ENCODE peak calls at places on chromosomes 7 and 10, in nine cellular contexts. O is SK-N-MC; A is WERI-Rb-1; M is SJSA1; Z is left ventricle myocardium inferior; V is ovary; Q is naive thymus-derived CD4-positive, alpha-beta T cell; P is endodermal cell; C is sigmoid colon. B is an unnamed sample. For H3K9me3, the result is how much of the 10 kb centered on the place peaks cover.

GRCh38 chr7:116952640-116953371 is 495 bp upstream of the ST7 start:
- DNase-seq in O (no peak), A (peak), M (peak), Z (peak), V (no peak), Q (no peak), P (peak), C (peak), B (peak)

GRCh38 chr7:19317461-19317860 is 172.2 kb upstream of the FERD3L start:
- DNase-seq in O (no peak), A (no peak), M (peak), Z (no peak), V (no peak), Q (no peak), P (no peak), C (no peak), B (no peak)

GRCh38 chr7:138610671-138611170 is 90.4 kb downstream of the SVOPL start:
- DNase-seq in O (no peak), A (no peak), M (no peak), Z (no peak), V (peak), Q (no peak), P (no peak), C (no peak), B (no peak)

GRCh38 chr7:29217112-29217511 is 22.5 kb downstream of the CHN2 start:
- DNase-seq in O (no peak), A (no peak), M (no peak), Z (no peak), V (no peak), Q (no peak), P (no peak), C (no peak), B (no peak)

GRCh38 chr10:101146392-101147251 is 15.5 kb downstream of the TLX1 start:
- DNase-seq in O (no peak), A (no peak), M (no peak), Z (no peak), V (no peak), Q (no peak), P (peak), C (peak), B (no peak)

GRCh38 chr10:118957141-118957825 is 72.2 kb upstream of the NANOS1 start:
- DNase-seq in O (no peak), A (peak), M (no peak), Z (no peak), V (no peak), Q (no peak), P (peak), C (no peak), B (no peak)

GRCh38 chr7:95897557-95898183 is 125.3 kb downstream of the DYNC1I1 start:
- DNase-seq in O (no peak), A (no peak), M (no peak), Z (no peak), V (no peak), Q (no peak), P (no peak), C (no peak), B (peak)

GRCh38 chr10:24528960-24529359 is 194.7 kb downstream of the ARHGAP21 start:
- DNase-seq in O (no peak), A (no peak), M (no peak), Z (no peak), V (no peak), Q (no peak), P (no peak), C (no peak), B (no peak)

GRCh38 chr10:32295027-32295426 is 51.9 kb downstream of the EPC1 start:
- DNase-seq in O (no peak), A (no peak), M (no peak), Z (no peak), V (no peak), Q (peak), P (no peak), C (no peak), B (no peak)

GRCh38 chr10:116183733-116184447 is 89.1 kb downstream of the GFRA1 start:
- DNase-seq in O (no peak), A (no peak), M (peak), Z (no peak), V (no peak), Q (no peak), P (peak), C (no peak), B (no peak)

GRCh38 chr7:29969706-29970105 is 19.9 kb downstream of the SCRN1 start:
- DNase-seq in O (no peak), A (no peak), M (no peak), Z (no peak), V (no peak), Q (no peak), P (no peak), C (no peak), B (no peak)

GRCh38 chr7:151341357-151342101 is at the start of gene NUB1:
- DNase-seq in O (no peak), A (peak), M (peak), Z (peak), V (peak), Q (peak), P (peak), C (peak), B (peak)

DNA sequence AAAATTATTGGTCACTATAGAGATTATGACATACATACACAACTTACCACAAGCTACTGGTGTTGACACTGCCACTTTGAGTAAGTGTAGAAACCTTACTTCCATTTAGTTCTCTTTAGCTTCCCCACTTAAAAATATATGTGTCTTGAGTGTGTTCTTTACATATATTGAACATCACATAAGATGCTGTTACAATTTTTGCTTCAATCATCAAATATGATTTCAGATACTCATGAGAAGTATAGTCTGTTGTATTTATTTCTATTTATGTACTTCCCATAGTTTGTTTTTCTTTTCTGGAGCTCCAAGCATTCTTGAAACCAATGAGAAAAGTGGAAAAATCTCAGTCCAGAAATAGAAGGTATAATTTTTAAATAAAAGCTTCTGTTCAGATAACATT is 102.7 kb upstream of the SDK1 start:
- DNase-seq in O (no peak), A (no peak), M (no peak), Z (no peak), V (no peak), Q (no peak), P (no peak), C (no peak), B (no peak)
- H3K27ac ChIP-seq in O (no peak), A (no peak), M (no peak), Z (no peak), V (no peak), Q (no peak), P (no peak), C (no peak), B (no peak)

GRCh38 chr7:158042156-158042880 is 545.3 kb downstream of the PTPRN2 start:
- DNase-seq in O (no peak), A (no peak), M (no peak), Z (no peak), V (no peak), Q (no peak), P (no peak), C (peak), B (no peak)

GRCh38 chr7:158043461-158044155 is 544.0 kb downstream of the PTPRN2 start:
- DNase-seq in O (no peak), A (no peak), M (no peak), Z (no peak), V (no peak), Q (no peak), P (no peak), C (peak), B (no peak)

GRCh38 chr7:158037211-158037610 is 550.4 kb downstream of the PTPRN2 start:
- DNase-seq in O (no peak), A (no peak), M (no peak), Z (no peak), V (no peak), Q (no peak), P (no peak), C (no peak), B (no peak)

GRCh38 chr7:158039270-158039669 is 548.4 kb downstream of the PTPRN2 start:
- DNase-seq in O (no peak), A (no peak), M (no peak), Z (no peak), V (no peak), Q (no peak), P (peak), C (no peak), B (no peak)

DNA sequence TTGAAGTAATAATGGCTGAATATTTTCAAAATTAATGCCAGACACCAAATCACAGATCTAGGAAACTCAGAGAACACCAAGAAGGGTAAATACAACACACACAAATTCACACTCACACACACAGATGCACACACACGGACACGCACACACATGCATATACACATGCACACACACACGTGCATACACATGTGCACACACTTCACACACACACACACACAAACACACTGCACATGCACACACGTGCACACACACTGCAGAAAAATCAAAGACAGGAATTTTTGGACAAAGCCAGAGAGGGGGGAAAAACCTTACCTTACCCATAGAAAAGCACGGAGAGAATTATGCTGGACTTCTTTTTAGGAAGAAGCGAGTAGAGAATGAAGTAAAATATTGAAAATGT is 547.4 kb downstream of the PTPRN2 start:
- DNase-seq in O (no peak), A (no peak), M (no peak), Z (no peak), V (no peak), Q (no peak), P (no peak), C (no peak), B (no peak)
- H3K9me3 ChIP-seq in O (under half), A (under half), M (under half), Z (under half), V (under half), Q (under half), P (half or more), C (under half), B (under half)

GRCh38 chr7:1455955-1456354 is 3.3 kb downstream of the MICALL2 start:
- DNase-seq in O (no peak), A (no peak), M (no peak), Z (no peak), V (no peak), Q (no peak), P (no peak), C (no peak), B (no peak)
- H3K4me3 ChIP-seq in O (no peak), A (no peak), M (no peak), Z (peak), V (no peak), Q (no peak), P (no peak), C (no peak), B (no peak)

DNA sequence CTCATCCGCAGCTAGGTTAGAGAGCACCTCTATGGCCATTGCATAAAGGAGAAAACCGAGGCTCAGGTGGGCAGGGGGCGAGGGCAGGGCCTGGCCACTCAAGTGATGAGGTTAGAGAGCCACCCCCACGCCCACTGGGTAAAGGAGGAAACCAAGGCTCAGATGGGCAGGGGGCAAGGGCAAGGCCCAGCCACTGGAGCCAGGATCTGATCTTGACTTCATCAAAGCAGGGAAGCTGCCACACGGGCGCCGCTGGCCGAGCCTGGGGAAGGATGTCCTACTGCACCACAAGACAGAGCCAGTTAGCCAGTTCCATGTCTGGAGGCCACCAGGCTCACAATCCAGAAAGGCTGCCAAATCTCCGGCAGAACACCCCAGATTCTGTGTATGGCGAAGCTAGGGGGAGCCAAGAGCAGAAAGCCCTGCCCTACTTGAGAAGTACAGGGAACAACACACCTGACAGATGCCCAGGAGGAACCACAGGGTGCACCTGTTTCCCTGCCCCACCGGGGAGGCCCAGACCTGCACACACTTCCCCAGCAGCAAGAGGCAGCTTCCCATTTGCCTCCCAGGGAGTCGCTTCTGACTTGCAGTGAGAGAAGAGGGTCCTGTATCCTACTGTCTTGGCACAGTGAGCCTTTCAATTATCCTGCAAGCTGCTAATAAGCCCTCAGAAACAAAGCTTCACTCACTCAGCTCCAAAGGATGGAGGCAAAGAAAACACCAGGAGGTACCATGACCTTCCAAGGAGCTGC is 101.9 kb downstream of the TNS3 start:
- DNase-seq in O (no peak), A (no peak), M (no peak), Z (no peak), V (no peak), Q (no peak), P (no peak), C (no peak), B (peak)
- H3K27ac ChIP-seq in O (no peak), A (no peak), M (no peak), Z (peak), V (no peak), Q (no peak), P (no peak), C (no peak), B (peak)

DNA sequence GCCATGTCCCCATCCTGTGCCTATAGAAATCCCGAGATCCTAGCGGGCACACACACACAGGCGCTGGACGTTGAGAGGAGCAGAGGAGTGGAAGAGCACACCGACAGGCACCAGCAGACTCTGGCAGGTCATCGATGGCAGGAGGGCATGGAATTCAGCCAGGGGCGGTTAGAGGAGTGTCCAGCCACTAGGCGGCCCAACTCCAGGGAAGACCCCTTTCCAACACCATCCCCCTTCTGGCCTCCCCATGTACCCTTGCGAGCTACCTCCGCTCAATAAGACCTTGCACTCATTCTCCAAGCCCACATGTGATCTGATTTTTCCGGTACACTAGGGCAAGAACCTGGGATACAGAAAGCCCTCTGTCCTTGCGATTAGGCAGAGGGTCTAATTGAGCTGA is 356.0 kb upstream of the DPP6 start:
- DNase-seq in O (no peak), A (no peak), M (no peak), Z (no peak), V (no peak), Q (no peak), P (peak), C (no peak), B (no peak)
- H3K9me3 ChIP-seq in O (under half), A (under half), M (under half), Z (under half), V (under half), Q (under half), P (half or more), C (under half), B (under half)